ENCODE peak calls at places on chromosomes 16 and 17, in ten cellular contexts. A is fibroblast of lung; T is left ventricle myocardium inferior; C is GM06990; E is fibroblast of the aortic adventitia; L is choroid plexus epithelial cell; S is AG09309; R is lung; H is fibroblast of pulmonary artery; U is CD8-positive, alpha-beta T cell. V is an unnamed sample.

GRCh38 chr16:52456368-52456767 is 90.6 kb downstream of the TOX3 start:
- DNase-seq in R (no peak), U (no peak), T (no peak), C (no peak), L (no peak), S (no peak), E (no peak), A (no peak), H (no peak), V (no peak)

GRCh38 chr16:73572135-73572534 is 524.2 kb upstream of the ZFHX3 start:
- DNase-seq in E (no peak), U (no peak), T (peak; percentile 48), S (no peak), R (peak; percentile 68), C (no peak), L (no peak), H (peak; percentile 11), A (no peak), V (peak; percentile 10)

GRCh38 chr16:53053967-53054669 is 673 bp upstream of the CHD9 start:
- DNase-seq in R (peak; percentile 41), E (peak; percentile 46), U (no peak), C (no peak), A (peak; percentile 44), L (peak; percentile 46), T (peak; percentile 62), H (peak; percentile 46), S (no peak), V (peak; percentile 72)

GRCh38 chr17:34853916-34854315 is 107.3 kb downstream of the CCT6B start:
- DNase-seq in T (no peak), A (no peak), R (no peak), S (no peak), U (no peak), H (no peak), C (no peak), E (no peak), L (no peak), V (no peak)

GRCh38 chr16:527015-527903 is at the start of gene CAPN15:
- DNase-seq in C (peak; percentile 91), L (peak; percentile 86), E (peak; percentile 84), U (peak; percentile 79), A (peak; percentile 86), S (peak; percentile 44), T (peak; percentile 87), R (peak; percentile 87), H (peak; percentile 86), V (peak; percentile 92)

GRCh38 chr16:27550582-27550920 is 607 bp downstream of the KATNIP start:
- DNase-seq in C (no peak), T (no peak), A (no peak), E (peak; percentile 7), R (no peak), S (no peak), H (no peak), L (no peak), U (no peak), V (no peak)

GRCh38 chr17:75872434-75873351 is 5.7 kb downstream of the TRIM47 start:
- DNase-seq in E (peak; percentile 83), H (peak; percentile 89), C (no peak), T (peak; percentile 80), L (peak; percentile 86), S (no peak), U (peak; percentile 55), R (peak; percentile 71), A (peak; percentile 75), V (no peak)

GRCh38 chr16:3759736-3760135 is 42.4 kb upstream of the TRAP1 start:
- DNase-seq in H (no peak), A (no peak), E (no peak), C (no peak), R (no peak), T (no peak), S (no peak), U (no peak), L (no peak), V (no peak)

GRCh38 chr16:79334127-79334526 is 266.4 kb downstream of the MAF start:
- DNase-seq in U (no peak), T (no peak), E (no peak), H (no peak), A (no peak), L (no peak), R (no peak), S (no peak), C (no peak), V (no peak)

GRCh38 chr16:59164461-59164860 is 430.3 kb upstream of the GOT2 start:
- DNase-seq in A (no peak), L (peak; percentile 6), E (no peak), H (no peak), U (no peak), T (no peak), C (no peak), S (no peak), R (no peak), V (no peak)

GRCh38 chr16:47037396-47037745 is 63.9 kb upstream of the DNAJA2 start:
- DNase-seq in A (no peak), E (no peak), S (no peak), L (no peak), U (peak; percentile 3), R (no peak), T (peak; percentile 37), C (no peak), H (peak; percentile 16), V (peak; percentile 52)

GRCh38 chr17:29145289-29146058 is 34.7 kb downstream of the MYO18A start:
- DNase-seq in A (peak; percentile 83), C (no peak), S (no peak), L (peak; percentile 93), E (peak; percentile 85), H (peak; percentile 89), T (peak; percentile 61), R (peak; percentile 84), U (peak; percentile 61), V (peak; percentile 91)

GRCh38 chr17:68600881-68601564 is at the start of gene FAM20A:
- DNase-seq in L (peak; percentile 5), T (peak; percentile 58), U (no peak), A (no peak), C (no peak), R (peak; percentile 76), S (no peak), E (peak; percentile 35), H (no peak), V (no peak)

GRCh38 chr17:14886200-14886739 is 378.9 kb downstream of the PMP22 start:
- DNase-seq in T (no peak), R (no peak), U (no peak), L (peak; percentile 35), H (peak; percentile 7), C (no peak), E (peak; percentile 8), S (no peak), A (peak; percentile 14), V (no peak)
- TF ChIP-seq CTCF in T (peak; percentile 25), R (no peak), U (no peak), L (peak; percentile 37), H (no peak), C (no peak), E (peak; percentile 44), S (peak; percentile 21), A (peak; percentile 24), V (no peak)

GRCh38 chr16:11099672-11100195 is 155.4 kb downstream of the CLEC16A start:
- DNase-seq in A (no peak), U (no peak), H (no peak), E (no peak), T (no peak), R (no peak), L (no peak), C (no peak), S (no peak), V (peak; percentile 67)

GRCh38 chr16:11095935-11096334 is 151.6 kb downstream of the CLEC16A start:
- DNase-seq in H (no peak), R (no peak), T (no peak), C (no peak), A (no peak), S (no peak), L (no peak), E (no peak), U (no peak), V (no peak)

GRCh38 chr16:11097094-11097781 is 152.9 kb downstream of the CLEC16A start:
- DNase-seq in H (no peak), S (no peak), U (no peak), T (no peak), A (no peak), R (no peak), L (no peak), C (no peak), E (no peak), V (no peak)

GRCh38 chr16:11098601-11099377 is 154.4 kb downstream of the CLEC16A start:
- DNase-seq in E (no peak), R (no peak), T (no peak), H (peak; percentile 41), L (no peak), A (no peak), C (no peak), U (no peak), S (no peak), V (no peak)

DNA sequence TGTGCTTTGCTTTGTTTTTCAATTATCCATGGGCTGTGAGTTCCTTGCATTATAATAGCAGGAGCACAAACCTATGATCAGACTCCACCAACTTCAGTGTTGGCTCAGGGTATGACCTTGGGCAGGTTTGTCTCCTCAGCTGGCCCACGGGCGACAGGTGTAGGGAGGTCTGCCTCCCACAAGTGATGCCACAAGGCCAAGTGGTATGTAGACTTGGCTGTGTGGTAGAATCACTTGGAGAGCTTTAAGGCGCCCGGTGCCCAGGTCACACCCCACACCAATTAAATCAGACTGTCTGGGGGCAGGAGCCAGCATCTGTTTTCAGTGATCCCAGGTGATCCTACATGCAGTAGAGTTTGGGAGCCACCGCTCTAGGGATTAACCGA is 153.4 kb downstream of the CLEC16A start:
- DNase-seq in A (no peak), R (no peak), H (no peak), C (no peak), L (no peak), U (no peak), T (no peak), S (no peak), E (no peak), V (no peak)
- H3K4me3 ChIP-seq in A (no peak overlapping the region), R (no peak overlapping the region), H (no peak overlapping the region), C (no peak overlapping the region), L (no peak overlapping the region), U (no peak overlapping the region), T (no peak overlapping the region), S (no peak overlapping the region), E (no peak overlapping the region), V (no peak overlapping the region)

DNA sequence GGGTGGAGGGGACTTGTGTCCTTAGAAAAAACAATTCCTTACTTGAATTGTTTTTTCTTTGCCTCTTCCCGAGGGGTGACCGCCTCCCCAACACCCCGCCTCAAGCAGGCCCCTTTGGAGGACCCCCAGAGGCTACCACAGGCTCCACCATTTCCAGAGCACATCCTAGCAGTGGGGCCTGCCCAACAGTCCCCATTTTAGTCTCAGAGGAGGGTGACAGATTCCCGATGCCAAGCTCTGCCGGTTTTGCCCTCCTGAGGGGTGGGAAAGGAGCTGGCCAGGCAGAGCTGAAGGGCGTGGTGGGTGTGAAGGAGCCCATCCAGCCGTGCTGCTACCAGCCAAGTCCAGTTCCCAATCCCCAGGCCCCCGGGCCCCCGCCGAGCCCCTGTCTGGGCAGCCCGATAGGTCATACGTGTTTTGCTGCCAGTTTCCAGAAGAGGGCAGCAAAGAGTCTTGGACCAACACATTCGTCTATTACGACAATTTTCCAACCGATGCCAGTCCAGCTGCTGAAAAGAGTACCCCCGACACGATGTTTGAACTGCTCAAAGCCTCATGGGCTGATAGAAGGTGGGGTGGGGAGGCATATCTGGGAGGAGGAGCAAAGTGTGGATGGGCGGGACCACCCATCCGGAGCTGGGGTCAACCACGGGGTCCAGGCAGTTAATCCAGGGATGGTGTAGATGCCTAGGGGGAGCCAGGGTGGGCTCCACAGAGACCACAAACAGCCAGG is 18.8 kb upstream of the GAA start:
- DNase-seq in A (peak; percentile 82), T (no peak), R (peak; percentile 66), L (peak; percentile 84), H (peak; percentile 84), C (no peak), U (peak; percentile 44), E (peak; percentile 84), S (peak; percentile 42), V (peak; percentile 76)
- TF ChIP-seq CTCF in A (peak; percentile 67), T (peak; percentile 81), R (peak; percentile 54), L (peak; percentile 81), H (peak; percentile 72), C (peak; percentile 76), U (peak; percentile 82), E (peak; percentile 74), S (peak; percentile 77), V (peak; percentile 74)

GRCh38 chr17:32921013-32921412 is 6.9 kb upstream of the TMEM98 start:
- DNase-seq in S (no peak), T (no peak), E (no peak), U (no peak), R (peak; percentile 7), A (no peak), H (no peak), L (no peak), C (no peak), V (no peak)
- H3K4me3 ChIP-seq in S (no peak overlapping the region), T (no peak overlapping the region), E (no peak overlapping the region), U (no peak overlapping the region), R (no peak overlapping the region), A (no peak overlapping the region), H (no peak overlapping the region), L (no peak overlapping the region), C (no peak overlapping the region), V (no peak overlapping the region)